ENCODE peak calls at places on chromosomes 7 and 10, in five cellular contexts. M, C, Z, H and L are unnamed samples.

GRCh38 chr10:47380341-47381215 is 3.5 kb downstream of the ZNF488 start:
- DNase-seq in Z (peak), H (peak), M (no peak), C (no peak), L (no peak)

GRCh38 chr7:74006451-74007259 is 21.3 kb upstream of the ELN start:
- DNase-seq in C (peak), Z (no peak), M (no peak), H (peak), L (no peak)

GRCh38 chr7:36400023-36400422 is 10.4 kb downstream of the ANLN start:
- DNase-seq in M (no peak), C (no peak), H (no peak), Z (no peak), L (no peak)

GRCh38 chr7:39125849-39126248 is 148.1 kb downstream of the POU6F2 start:
- DNase-seq in M (no peak), C (no peak), Z (no peak), H (no peak), L (no peak)

GRCh38 chr7:2773608-2774007 is 70.5 kb downstream of the GNA12 start:
- DNase-seq in Z (no peak), M (no peak), H (no peak), C (no peak), L (no peak)

GRCh38 chr10:12826800-12827372 is 174.6 kb downstream of the CCDC3 start:
- DNase-seq in H (no peak), Z (no peak), C (no peak), M (no peak), L (no peak)

GRCh38 chr7:149245244-149245643 is 5.8 kb downstream of the ZNF212 start:
- DNase-seq in H (no peak), Z (no peak), C (no peak), M (no peak), L (no peak)

GRCh38 chr7:45901566-45901965 is 13.3 kb downstream of the IGFBP1 start:
- DNase-seq in M (no peak), C (no peak), H (no peak), Z (no peak), L (no peak)

GRCh38 chr7:38187794-38188472 is 9.9 kb downstream of the STARD3NL start:
- DNase-seq in M (no peak), H (no peak), C (no peak), Z (no peak), L (no peak)

GRCh38 chr10:105974803-105975456 is 1189.6 kb downstream of the SORCS1 start:
- DNase-seq in C (no peak), H (peak), M (no peak), Z (no peak), L (peak)

GRCh38 chr7:92835851-92836488 is 403 bp downstream of the CDK6 start:
- DNase-seq in H (peak), M (no peak), Z (peak), C (no peak), L (peak)

GRCh38 chr10:89129850-89130396 is 77.2 kb downstream of the CH25H start:
- DNase-seq in Z (no peak), C (no peak), H (no peak), M (no peak), L (no peak)

GRCh38 chr7:55309040-55309991 is 55.8 kb upstream of the LANCL2 start:
- DNase-seq in C (no peak), H (peak), M (no peak), Z (no peak), L (peak)

GRCh38 chr7:27899601-27900000 is 159.6 kb downstream of the TAX1BP1 start:
- DNase-seq in C (no peak), M (no peak), H (no peak), Z (no peak), L (no peak)

GRCh38 chr7:14236834-14237233 is 247.4 kb upstream of the ETV1 start:
- DNase-seq in Z (no peak), H (no peak), C (no peak), M (no peak), L (no peak)

GRCh38 chr10:15245530-15245929 is 77.0 kb upstream of the NMT2 start:
- DNase-seq in H (no peak), M (peak), Z (peak), C (peak), L (no peak)

GRCh38 chr10:85607296-85607695 is 759.3 kb downstream of the GRID1 start:
- DNase-seq in H (no peak), C (no peak), Z (peak), M (no peak), L (no peak)

GRCh38 chr10:528173-529165 is 161.0 kb downstream of the DIP2C start:
- DNase-seq in H (no peak), C (no peak), Z (no peak), M (no peak), L (no peak)

GRCh38 chr7:151272877-151273276 is 24.4 kb upstream of the SMARCD3 start:
- DNase-seq in Z (no peak), C (no peak), M (no peak), H (no peak), L (no peak)

GRCh38 chr7:149220534-149220933 is 18.9 kb upstream of the ZNF212 start:
- DNase-seq in M (no peak), Z (no peak), H (no peak), C (no peak), L (no peak)

GRCh38 chr10:30743586-30743985 is 114.0 kb upstream of the LYZL2 start:
- DNase-seq in H (no peak), Z (no peak), M (no peak), C (no peak), L (no peak)

GRCh38 chr7:936131-937054 is 18.1 kb downstream of the ADAP1 start:
- DNase-seq in H (no peak), M (peak), Z (no peak), C (no peak), L (no peak)

GRCh38 chr7:1874522-1875389 is 204.7 kb downstream of the ELFN1 start:
- DNase-seq in C (no peak), Z (no peak), H (no peak), M (no peak), L (no peak)

GRCh38 chr10:59830601-59831259 is 75.6 kb downstream of the CCDC6 start:
- DNase-seq in M (peak), H (peak), C (peak), Z (no peak), L (no peak)

GRCh38 chr10:71366710-71367109 is 30.0 kb upstream of the CDH23 start:
- DNase-seq in C (no peak), H (no peak), M (no peak), Z (no peak), L (peak)

GRCh38 chr7:97846945-97847344 is 25.3 kb downstream of the ASNS start:
- DNase-seq in C (no peak), H (no peak), M (no peak), Z (no peak), L (no peak)

GRCh38 chr7:97857544-97857943 is 14.7 kb downstream of the ASNS start:
- DNase-seq in H (no peak), C (no peak), Z (no peak), M (no peak), L (no peak)

GRCh38 chr7:97847791-97848190 is 24.4 kb downstream of the ASNS start:
- DNase-seq in M (no peak), Z (no peak), H (no peak), C (no peak), L (no peak)

DNA sequence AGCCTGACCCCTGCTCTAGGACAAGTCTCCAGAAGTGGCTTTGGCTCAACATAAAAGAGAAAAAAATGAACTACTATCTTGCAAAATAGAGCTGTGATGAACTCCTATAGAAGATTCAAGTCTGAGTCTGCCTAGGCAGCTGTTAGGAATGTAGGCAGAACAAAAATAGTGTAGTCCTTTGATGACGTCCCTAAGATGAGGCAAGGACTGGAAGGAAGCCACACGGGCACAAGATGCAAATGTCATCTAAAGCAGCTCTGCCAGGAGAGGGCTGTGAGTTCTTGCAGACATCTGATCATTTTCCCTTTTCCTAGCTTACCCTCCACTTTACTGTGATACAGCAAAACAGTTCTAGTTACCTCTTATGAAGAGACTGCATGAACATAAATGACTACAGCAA is 20.5 kb downstream of the ASNS start:
- DNase-seq in C (no peak), Z (no peak), H (no peak), M (no peak), L (no peak)
- TF ChIP-seq POLR2AphosphoS5 in C (no peak), Z (no peak), H (no peak), M (no peak), L (no peak)

GRCh38 chr10:108450280-108450679 is 1285.8 kb upstream of the SORCS1 start:
- DNase-seq in H (no peak), C (no peak), M (no peak), Z (no peak), L (no peak)

GRCh38 chr10:108454224-108454623 is 1289.7 kb upstream of the SORCS1 start:
- DNase-seq in Z (no peak), M (no peak), H (no peak), C (no peak), L (no peak)

GRCh38 chr10:108454793-108455192 is 1290.3 kb upstream of the SORCS1 start:
- DNase-seq in H (no peak), C (no peak), M (no peak), Z (no peak), L (no peak)

GRCh38 chr10:108452483-108453060 is 1288.1 kb upstream of the SORCS1 start:
- DNase-seq in Z (no peak), C (no peak), H (no peak), M (no peak), L (no peak)

DNA sequence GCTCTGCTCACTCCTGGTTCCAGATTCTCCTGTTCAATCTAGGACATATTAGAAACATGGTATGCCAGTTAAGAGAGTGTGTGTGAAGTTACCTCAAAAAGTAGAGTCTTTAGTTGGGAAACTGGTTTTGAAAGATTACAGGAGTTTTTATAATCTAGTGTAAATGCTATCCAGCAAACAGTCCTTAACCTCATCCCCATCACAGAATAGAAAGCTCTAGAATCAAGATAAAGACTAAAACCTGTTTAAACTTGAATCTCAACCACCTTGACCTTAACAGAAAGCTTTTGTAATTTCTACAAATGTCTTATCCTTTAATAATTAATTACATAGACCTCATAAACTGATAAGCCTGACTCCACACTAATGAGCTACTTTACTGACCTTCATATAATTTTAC is 1288.7 kb upstream of the SORCS1 start:
- DNase-seq in C (no peak), Z (no peak), M (no peak), H (no peak), L (no peak)
- H3K4me3 ChIP-seq in C (no peak), Z (no peak), M (no peak), H (no peak), L (no peak)

GRCh38 chr10:110207805-110208613 is 604 bp downstream of the MXI1 start:
- DNase-seq in C (peak), Z (no peak), M (no peak), H (peak), L (peak)

GRCh38 chr10:110209926-110210662 is 2.7 kb downstream of the MXI1 start:
- DNase-seq in C (peak), H (peak), M (no peak), Z (no peak), L (no peak)

GRCh38 chr10:110208614-110209398 is 1.4 kb downstream of the MXI1 start:
- DNase-seq in C (peak), M (no peak), Z (no peak), H (peak), L (peak)

GRCh38 chr10:110210663-110211454 is 3.5 kb downstream of the MXI1 start:
- DNase-seq in M (peak), Z (peak), C (peak), H (peak), L (peak)

DNA sequence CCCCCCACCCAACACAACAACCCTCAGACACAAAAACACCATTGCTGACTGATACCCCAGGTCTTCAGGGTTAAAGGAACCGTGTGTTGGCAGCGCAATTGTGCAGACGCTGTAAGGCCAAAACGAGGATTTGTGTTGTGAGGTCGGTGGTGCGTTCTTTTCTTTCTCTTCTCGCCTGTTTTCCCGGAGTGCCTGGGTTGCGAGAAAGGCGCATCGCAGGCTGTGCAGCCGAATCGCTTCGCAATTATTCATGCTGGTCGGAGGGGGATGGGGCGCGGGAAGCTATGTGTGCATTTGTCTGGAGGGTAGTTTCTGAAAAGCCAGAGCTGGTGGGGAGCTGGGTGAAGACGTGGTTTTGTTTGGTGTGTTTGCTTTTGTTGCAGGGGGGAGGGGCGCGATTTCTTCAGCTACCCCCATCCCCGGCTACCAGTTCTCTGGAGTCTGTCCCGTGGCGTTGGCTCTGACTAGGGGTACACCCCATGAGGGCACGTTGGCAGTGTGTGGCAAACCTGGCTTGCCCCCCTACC is 2.1 kb downstream of the MXI1 start:
- DNase-seq in H (no peak), C (peak), M (peak), Z (peak), L (no peak)
- TF ChIP-seq POLR2AphosphoS5 in H (peak), C (no peak), M (peak), Z (no peak), L (no peak)

GRCh38 chr10:92880233-92880861 is 32.0 kb downstream of the EXOC6 start:
- DNase-seq in H (no peak), Z (no peak), M (peak), C (peak), L (no peak)
- H3K4me3 ChIP-seq in H (no peak), Z (no peak), M (no peak), C (no peak), L (no peak)